ENCODE peak calls at places on chromosomes 2 and 18, in seven cellular contexts. Z is HCT116, V is thoracic aorta, U is upper lobe of left lung, L is GM12865, R is hepatocyte, M is astrocyte of the cerebellum. C is an unnamed sample.

GRCh38 chr2:10242451-10242850 is 60.3 kb upstream of the HPCAL1 start:
- DNase-seq in Z (no peak), V (no peak), U (no peak), L (no peak), R (no peak), M (no peak), C (no peak)

GRCh38 chr2:72278046-72278445 is 130.4 kb upstream of the CYP26B1 start:
- DNase-seq in Z (no peak), V (no peak), U (no peak), L (no peak), R (peak; percentile 14), M (no peak), C (peak; percentile 64)

GRCh38 chr2:190853659-190854386 is 26.8 kb upstream of the GLS start:
- DNase-seq in Z (no peak), V (no peak), U (no peak), L (peak; percentile 23), R (no peak), M (no peak), C (peak; percentile 67)

GRCh38 chr2:1854747-1855146 is 110.4 kb upstream of the PXDN start:
- DNase-seq in Z (no peak), V (no peak), U (no peak), L (no peak), R (peak; percentile 72), M (peak; percentile 56), C (peak; percentile 53)

GRCh38 chr2:30225131-30225762 is 6.1 kb upstream of the LBH start:
- DNase-seq in Z (no peak), V (no peak), U (no peak), L (peak; percentile 76), R (peak; percentile 69), M (no peak), C (peak; percentile 81)

GRCh38 chr2:69291004-69291650 is 95.9 kb downstream of the GFPT1 start:
- DNase-seq in Z (no peak), V (no peak), U (no peak), L (no peak), R (no peak), M (peak; percentile 74), C (peak; percentile 82)

GRCh38 chr18:12621737-12622306 is 36.1 kb downstream of the SPIRE1 start:
- DNase-seq in Z (no peak), V (no peak), U (no peak), L (no peak), R (no peak), M (no peak), C (peak; percentile 71)

GRCh38 chr2:24836706-24837105 is 43.5 kb downstream of the CENPO start:
- DNase-seq in Z (no peak), V (no peak), U (no peak), L (no peak), R (no peak), M (no peak), C (no peak)

GRCh38 chr2:26631815-26632214 is 9.4 kb downstream of the CIB4 start:
- DNase-seq in Z (no peak), V (no peak), U (no peak), L (no peak), R (no peak), M (no peak), C (no peak)

GRCh38 chr18:63160172-63160995 is 159.2 kb downstream of the BCL2 start:
- DNase-seq in Z (no peak), V (no peak), U (no peak), L (peak; percentile 87), R (no peak), M (no peak), C (no peak)

GRCh38 chr18:63882333-63883141 is 5.0 kb upstream of the SERPINB2 start:
- DNase-seq in Z (peak; percentile 67), V (no peak), U (no peak), L (no peak), R (peak; percentile 72), M (peak; percentile 15), C (peak; percentile 99)

GRCh38 chr2:132620115-132620514 is 49.9 kb downstream of the LYPD1 start:
- DNase-seq in Z (no peak), V (no peak), U (no peak), L (no peak), R (no peak), M (no peak), C (no peak)

GRCh38 chr2:221529177-221529942 is 42.7 kb downstream of the EPHA4 start:
- DNase-seq in Z (no peak), V (no peak), U (no peak), L (no peak), R (no peak), M (no peak), C (no peak)

GRCh38 chr2:10410001-10410671 is 38.0 kb downstream of the ODC1 start:
- DNase-seq in Z (no peak), V (no peak), U (no peak), L (peak; percentile 71), R (no peak), M (no peak), C (no peak)

GRCh38 chr2:209644842-209645241 is 126.8 kb upstream of the UNC80 start:
- DNase-seq in Z (no peak), V (no peak), U (no peak), L (no peak), R (no peak), M (no peak), C (no peak)

GRCh38 chr2:69549421-69549820 is 94.1 kb downstream of the AAK1 start:
- DNase-seq in Z (no peak), V (no peak), U (no peak), L (no peak), R (no peak), M (peak; percentile 23), C (peak; percentile 73)

GRCh38 chr2:1925928-1926327 is 181.6 kb upstream of the PXDN start:
- DNase-seq in Z (no peak), V (no peak), U (no peak), L (no peak), R (no peak), M (no peak), C (no peak)

GRCh38 chr2:26414291-26414690 is 12.6 kb downstream of the DRC1 start:
- DNase-seq in Z (no peak), V (no peak), U (no peak), L (no peak), R (no peak), M (no peak), C (no peak)

GRCh38 chr2:157627594-157628281 is 926 bp downstream of the ACVR1C start:
- DNase-seq in Z (no peak), V (no peak), U (peak; percentile 22), L (no peak), R (no peak), M (peak; percentile 13), C (peak; percentile 2)

GRCh38 chr18:9387891-9388290 is 53.3 kb downstream of the TWSG1 start:
- DNase-seq in Z (no peak), V (no peak), U (no peak), L (no peak), R (no peak), M (no peak), C (no peak)
- TF ChIP-seq CTCF in Z (no peak), V (no peak), U (no peak), L (no peak), R (no peak), M (no peak), C (no peak)

DNA sequence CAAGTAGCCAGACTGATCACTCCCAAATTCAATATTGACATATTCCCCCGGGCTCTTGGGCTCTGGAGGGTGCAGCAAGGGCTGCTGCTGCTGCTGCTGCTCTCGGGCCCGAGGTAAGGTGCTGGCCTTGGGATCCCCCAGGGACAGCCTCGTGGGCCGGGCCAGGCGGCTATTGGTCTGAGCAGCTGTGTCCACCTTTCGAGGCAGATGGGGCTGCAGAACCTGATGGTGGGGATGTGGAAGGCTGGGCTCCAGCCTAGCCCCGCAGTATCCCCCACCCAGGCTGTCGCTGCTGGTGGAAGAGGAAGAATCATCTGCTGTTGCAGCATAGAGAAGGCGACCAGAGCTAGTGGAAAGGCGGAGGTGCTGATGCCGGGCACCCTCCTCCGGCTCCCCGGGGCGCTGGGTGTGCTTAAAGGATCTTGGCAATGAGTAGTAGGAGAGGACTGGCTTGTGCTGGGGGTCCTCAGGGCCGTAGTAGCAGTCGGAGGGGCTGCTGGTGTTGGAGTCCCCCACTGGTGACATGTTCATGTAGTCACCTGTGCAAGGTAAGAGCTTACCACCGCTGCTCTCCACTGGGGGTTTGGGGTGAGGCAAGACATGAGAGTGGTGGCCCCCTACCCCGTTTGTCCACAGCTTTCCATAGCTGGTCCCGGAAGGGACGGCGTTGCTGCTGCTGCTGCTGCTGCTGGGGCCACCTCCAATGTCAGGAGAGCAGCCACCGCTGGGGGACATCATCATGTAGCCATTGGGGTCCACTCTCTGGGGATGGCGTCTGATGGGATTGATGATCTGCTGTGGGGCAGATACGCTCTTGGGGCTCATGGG is 3.4 kb downstream of the IRS1 start:
- DNase-seq in Z (no peak), V (no peak), U (no peak), L (no peak), R (no peak), M (no peak), C (no peak)
- H3K4me3 ChIP-seq in Z (no peak overlapping the region), V (peak overlapping the region; percentile 85), U (peak overlapping the region; percentile 82), L (no peak overlapping the region), R (no peak overlapping the region), M (peak overlapping the region; percentile 88), C (peak overlapping the region; percentile 82)

GRCh38 chr2:151619337-151619989 is 114.8 kb downstream of the NEB start:
- DNase-seq in Z (no peak), V (no peak), U (no peak), L (peak; percentile 41), R (no peak), M (no peak), C (no peak)
- TF ChIP-seq CTCF in Z (no peak), V (no peak), U (no peak), L (no peak), R (no peak), M (peak; percentile 1), C (no peak)

DNA sequence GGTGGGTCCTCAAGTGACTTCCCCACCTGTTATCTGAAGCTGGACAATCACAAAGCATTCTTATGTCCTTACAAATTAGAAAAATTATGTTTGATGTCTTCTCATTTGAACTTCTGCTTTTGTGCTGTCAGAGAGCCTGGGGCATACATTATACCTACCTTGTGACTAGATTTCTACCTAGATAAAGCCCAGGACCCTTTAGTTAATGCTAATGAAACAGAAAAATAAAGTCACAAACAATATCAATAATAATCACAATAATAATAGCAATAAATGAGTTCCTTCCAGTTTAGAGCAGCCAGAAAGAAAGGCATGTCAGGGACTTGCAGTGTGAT is 456.4 kb downstream of the SETBP1 start:
- DNase-seq in Z (no peak), V (no peak), U (no peak), L (no peak), R (no peak), M (no peak), C (no peak)
- H3K4me3 ChIP-seq in Z (no peak overlapping the region), V (no peak overlapping the region), U (no peak overlapping the region), L (no peak overlapping the region), R (no peak overlapping the region), M (no peak overlapping the region), C (no peak overlapping the region)

GRCh38 chr2:110943070-110943634 is 177.6 kb upstream of the BCL2L11 start:
- DNase-seq in Z (no peak), V (no peak), U (no peak), L (no peak), R (no peak), M (no peak), C (no peak)
- TF ChIP-seq CTCF in Z (no peak), V (no peak), U (no peak), L (no peak), R (no peak), M (no peak), C (no peak)

DNA sequence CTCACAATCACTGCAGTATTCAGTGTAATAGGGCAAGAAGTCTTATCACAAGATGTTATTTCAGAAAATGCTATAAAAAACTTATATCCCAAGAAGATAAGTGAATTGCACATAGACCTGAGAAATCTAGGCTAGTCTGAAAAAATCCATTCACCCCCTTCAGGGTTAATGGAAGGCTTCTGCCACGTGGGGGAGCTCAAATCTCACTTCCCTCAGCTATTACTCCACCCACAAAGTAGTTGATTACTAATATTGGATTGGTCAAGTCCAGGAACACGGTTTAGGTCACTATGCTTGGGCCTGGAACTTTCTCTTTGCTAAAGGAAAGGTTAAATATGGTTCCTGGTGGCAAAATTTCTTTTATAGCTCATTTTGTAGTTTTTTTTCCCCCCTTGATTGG is 51.2 kb upstream of the ADAM23 start:
- DNase-seq in Z (peak; percentile 46), V (no peak), U (no peak), L (peak; percentile 65), R (peak; percentile 46), M (no peak), C (peak; percentile 64)
- H3K4me3 ChIP-seq in Z (no peak overlapping the region), V (no peak overlapping the region), U (no peak overlapping the region), L (no peak overlapping the region), R (no peak overlapping the region), M (no peak overlapping the region), C (no peak overlapping the region)

C was measured in fibroblast of the aortic adventitia.